ENCODE peak calls at places on chromosomes 2 and 18, in four cellular contexts. One of them, this sample, is unnamed.

GRCh38 chr2:88100489-88100858 is 27.4 kb downstream of the FABP1 start:
- DNase-seq in tibial artery: no peak
- DNase-seq in IMR-90: no peak
- DNase-seq in fibroblast of the aortic adventitia: no peak
- DNase-seq in this sample: no peak

GRCh38 chr2:62337403-62337802 is 141.5 kb downstream of the B3GNT2 start:
- DNase-seq in tibial artery: no peak
- DNase-seq in IMR-90: no peak
- DNase-seq in fibroblast of the aortic adventitia: no peak
- DNase-seq in this sample: no peak

GRCh38 chr2:143890799-143891198 is 629.1 kb downstream of the ZEB2 start:
- DNase-seq in tibial artery: no peak
- DNase-seq in IMR-90: peak; percentile 16
- DNase-seq in fibroblast of the aortic adventitia: no peak
- DNase-seq in this sample: no peak

GRCh38 chr2:53131416-53131815 is 636.2 kb upstream of the CHAC2 start:
- DNase-seq in tibial artery: no peak
- DNase-seq in IMR-90: peak; percentile 57
- DNase-seq in fibroblast of the aortic adventitia: peak; percentile 45
- DNase-seq in this sample: peak; percentile 14

GRCh38 chr18:47677952-47678351 is 252.5 kb downstream of the SMAD2 start:
- DNase-seq in tibial artery: no peak
- DNase-seq in IMR-90: no peak
- DNase-seq in fibroblast of the aortic adventitia: no peak
- DNase-seq in this sample: no peak

GRCh38 chr2:145725876-145726275 is 1206.0 kb upstream of the ZEB2 start:
- DNase-seq in tibial artery: no peak
- DNase-seq in IMR-90: no peak
- DNase-seq in fibroblast of the aortic adventitia: no peak
- DNase-seq in this sample: no peak

GRCh38 chr2:239954166-239955085 is 70.7 kb downstream of the NDUFA10 start:
- DNase-seq in tibial artery: no peak
- DNase-seq in IMR-90: peak; percentile 24
- DNase-seq in fibroblast of the aortic adventitia: peak; percentile 56
- DNase-seq in this sample: peak; percentile 30

GRCh38 chr2:218322756-218323525 is 30.6 kb upstream of the TMBIM1 start:
- DNase-seq in tibial artery: peak; percentile 50
- DNase-seq in IMR-90: peak; percentile 54
- DNase-seq in fibroblast of the aortic adventitia: peak; percentile 34
- DNase-seq in this sample: peak; percentile 98

GRCh38 chr2:206158563-206159345 is 490 bp downstream of the NDUFS1 start:
- DNase-seq in tibial artery: no peak
- DNase-seq in IMR-90: peak; percentile 31
- DNase-seq in fibroblast of the aortic adventitia: peak; percentile 35
- DNase-seq in this sample: peak; percentile 57

GRCh38 chr2:63819256-63819655 is 22.4 kb upstream of the UGP2 start:
- DNase-seq in tibial artery: no peak
- DNase-seq in IMR-90: no peak
- DNase-seq in fibroblast of the aortic adventitia: no peak
- DNase-seq in this sample: no peak

GRCh38 chr18:48623468-48624220 is 84.8 kb downstream of the CTIF start:
- DNase-seq in tibial artery: no peak
- DNase-seq in IMR-90: peak; percentile 88
- DNase-seq in fibroblast of the aortic adventitia: peak; percentile 93
- DNase-seq in this sample: peak; percentile 66

GRCh38 chr2:216634317-216635148 is 1.3 kb downstream of the IGFBP2 start:
- DNase-seq in tibial artery: no peak
- DNase-seq in IMR-90: no peak
- DNase-seq in fibroblast of the aortic adventitia: no peak
- DNase-seq in this sample: no peak

GRCh38 chr2:85287721-85288120 is 40.1 kb downstream of the TGOLN2 start:
- DNase-seq in tibial artery: no peak
- DNase-seq in IMR-90: no peak
- DNase-seq in fibroblast of the aortic adventitia: no peak
- DNase-seq in this sample: no peak
- TF ChIP-seq CTCF in tibial artery: no peak
- TF ChIP-seq CTCF in IMR-90: no peak
- TF ChIP-seq CTCF in fibroblast of the aortic adventitia: no peak
- TF ChIP-seq CTCF in this sample: no peak

GRCh38 chr2:70391988-70392387 is 90.1 kb upstream of the FAM136A start:
- DNase-seq in tibial artery: no peak
- DNase-seq in IMR-90: peak; percentile 19
- DNase-seq in fibroblast of the aortic adventitia: peak; percentile 19
- DNase-seq in this sample: no peak

GRCh38 chr2:70397186-70397585 is 95.3 kb upstream of the FAM136A start:
- DNase-seq in tibial artery: no peak
- DNase-seq in IMR-90: no peak
- DNase-seq in fibroblast of the aortic adventitia: no peak
- DNase-seq in this sample: no peak

GRCh38 chr2:70391259-70391658 is 89.4 kb upstream of the FAM136A start:
- DNase-seq in tibial artery: no peak
- DNase-seq in IMR-90: no peak
- DNase-seq in fibroblast of the aortic adventitia: no peak
- DNase-seq in this sample: no peak

GRCh38 chr2:70396589-70396988 is 94.7 kb upstream of the FAM136A start:
- DNase-seq in tibial artery: no peak
- DNase-seq in IMR-90: no peak
- DNase-seq in fibroblast of the aortic adventitia: no peak
- DNase-seq in this sample: no peak

DNA sequence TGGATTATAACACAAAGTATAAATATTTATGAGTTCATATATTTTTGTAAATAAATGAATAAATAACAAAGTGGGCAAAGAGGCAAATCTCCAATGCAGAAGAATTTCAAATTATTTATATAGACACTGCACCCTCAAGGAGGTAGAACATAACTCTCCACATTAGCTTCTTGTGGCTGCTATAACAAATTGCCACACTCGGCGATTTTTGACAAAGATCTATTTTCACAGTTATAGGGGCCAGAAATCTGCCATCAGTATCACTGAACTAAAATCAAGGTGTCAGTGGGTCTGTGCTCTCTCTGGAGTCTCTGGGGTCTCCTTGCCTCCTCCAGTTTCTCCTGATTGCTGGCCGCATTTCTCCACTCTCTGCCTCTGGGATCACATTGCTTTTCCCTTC is 92.0 kb upstream of the FAM136A start:
- DNase-seq in tibial artery: no peak
- DNase-seq in IMR-90: no peak
- DNase-seq in fibroblast of the aortic adventitia: no peak
- DNase-seq in this sample: no peak
- H3K4me3 ChIP-seq in tibial artery: no peak overlapping the region
- H3K4me3 ChIP-seq in IMR-90: no peak overlapping the region
- H3K4me3 ChIP-seq in fibroblast of the aortic adventitia: no peak overlapping the region
- H3K4me3 ChIP-seq in this sample: no peak overlapping the region

GRCh38 chr2:191870744-191871143 is 23.9 kb upstream of the CAVIN2 start:
- DNase-seq in tibial artery: no peak
- DNase-seq in IMR-90: no peak
- DNase-seq in fibroblast of the aortic adventitia: no peak
- DNase-seq in this sample: no peak
- TF ChIP-seq CTCF in tibial artery: no peak
- TF ChIP-seq CTCF in IMR-90: no peak
- TF ChIP-seq CTCF in fibroblast of the aortic adventitia: peak; percentile 24
- TF ChIP-seq CTCF in this sample: peak; percentile 19

DNA sequence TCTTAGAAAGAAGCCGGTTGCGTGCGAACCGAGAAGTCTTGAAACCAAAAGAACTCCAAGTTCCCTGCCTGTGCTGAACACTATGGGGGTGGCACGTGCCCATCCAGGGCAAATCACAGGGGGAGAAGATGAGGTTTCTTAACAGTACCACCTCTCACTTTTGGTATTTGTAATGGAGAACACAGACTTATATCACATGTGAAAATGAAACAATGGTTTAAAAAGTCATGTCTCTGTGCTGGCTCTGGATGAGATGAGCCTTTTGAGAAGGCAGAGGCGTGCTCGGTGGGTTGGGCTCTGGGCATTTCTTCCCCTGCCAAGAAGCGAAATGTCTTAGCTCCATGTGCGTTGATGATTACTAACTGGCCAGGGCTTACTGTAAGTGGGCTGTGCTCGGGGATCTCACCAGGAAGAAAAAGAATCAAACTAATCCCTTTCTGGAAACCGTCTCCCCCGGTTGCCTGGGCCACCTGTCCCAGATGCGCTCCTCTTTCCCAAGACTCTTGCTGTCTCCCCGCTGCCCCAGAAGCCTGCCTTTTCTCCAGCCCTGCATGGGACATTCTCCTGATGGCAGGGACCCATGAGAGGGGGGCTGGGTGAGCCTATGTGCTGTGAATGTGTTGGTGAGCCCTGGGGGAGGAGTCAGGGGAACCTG is 252.9 kb downstream of the PRKCE start:
- DNase-seq in tibial artery: no peak
- DNase-seq in IMR-90: no peak
- DNase-seq in fibroblast of the aortic adventitia: peak; percentile 74
- DNase-seq in this sample: no peak
- H3K4me3 ChIP-seq in tibial artery: no peak overlapping the region
- H3K4me3 ChIP-seq in IMR-90: no peak overlapping the region
- H3K4me3 ChIP-seq in fibroblast of the aortic adventitia: peak overlapping the region; percentile 25
- H3K4me3 ChIP-seq in this sample: no peak overlapping the region

GRCh38 chr18:62326646-62327348 is 1.7 kb downstream of the TNFRSF11A start:
- DNase-seq in tibial artery: no peak
- DNase-seq in IMR-90: no peak
- DNase-seq in fibroblast of the aortic adventitia: no peak
- DNase-seq in this sample: no peak

GRCh38 chr18:62323483-62324354 is 1.4 kb upstream of the TNFRSF11A start:
- DNase-seq in tibial artery: no peak
- DNase-seq in IMR-90: no peak
- DNase-seq in fibroblast of the aortic adventitia: no peak
- DNase-seq in this sample: no peak

GRCh38 chr18:62324355-62324828 is 718 bp upstream of the TNFRSF11A start:
- DNase-seq in tibial artery: no peak
- DNase-seq in IMR-90: no peak
- DNase-seq in fibroblast of the aortic adventitia: no peak
- DNase-seq in this sample: no peak

GRCh38 chr18:62325806-62326645 is 916 bp downstream of the TNFRSF11A start:
- DNase-seq in tibial artery: no peak
- DNase-seq in IMR-90: peak; percentile 2
- DNase-seq in fibroblast of the aortic adventitia: no peak
- DNase-seq in this sample: no peak

DNA sequence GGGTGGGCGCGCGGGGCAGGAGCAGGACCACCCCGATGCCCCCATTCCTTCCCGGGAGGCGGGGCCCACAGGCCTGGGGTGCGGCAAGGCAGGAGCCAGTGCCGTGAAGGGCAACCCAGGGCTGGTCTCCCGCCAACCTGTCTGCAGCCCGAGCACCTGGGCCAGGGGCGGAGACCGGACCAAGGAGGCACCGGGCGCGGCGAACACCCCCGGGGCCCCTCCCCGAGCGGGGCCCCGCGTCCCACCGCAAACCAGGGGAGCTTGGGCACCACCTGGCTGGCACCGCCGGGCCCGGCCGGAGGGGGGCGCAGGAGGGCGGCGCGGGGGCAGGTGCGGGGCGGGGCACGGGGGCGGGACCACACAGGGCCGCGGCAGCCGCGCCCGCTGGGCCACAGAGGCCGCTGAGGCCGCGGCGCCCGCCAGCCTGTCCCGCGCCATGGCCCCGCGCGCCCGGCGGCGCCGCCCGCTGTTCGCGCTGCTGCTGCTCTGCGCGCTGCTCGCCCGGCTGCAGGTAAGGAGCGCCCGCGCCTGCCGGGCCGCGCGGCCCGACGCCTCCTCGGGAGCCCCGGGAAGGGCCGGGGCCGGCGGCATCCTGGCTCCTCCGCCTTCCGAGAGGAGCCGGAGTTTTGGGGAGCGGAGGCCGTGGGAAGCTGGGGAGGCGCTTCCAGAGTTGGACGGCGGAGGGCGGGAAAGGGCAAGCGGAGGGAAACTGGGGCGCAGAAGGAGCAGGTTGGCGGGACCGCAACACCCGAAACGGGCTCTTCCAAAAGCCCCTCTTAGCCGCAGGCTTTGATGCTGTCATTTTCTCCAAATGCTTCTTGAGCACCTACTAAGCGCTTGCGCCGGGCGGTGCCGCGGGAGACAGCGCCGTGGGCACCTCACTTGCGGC is at the start of gene TNFRSF11A:
- DNase-seq in tibial artery: no peak
- DNase-seq in IMR-90: no peak
- DNase-seq in fibroblast of the aortic adventitia: no peak
- DNase-seq in this sample: no peak
- TF ChIP-seq CTCF in tibial artery: peak; percentile 6
- TF ChIP-seq CTCF in IMR-90: no peak
- TF ChIP-seq CTCF in fibroblast of the aortic adventitia: peak; percentile 13
- TF ChIP-seq CTCF in this sample: no peak

GRCh38 chr2:117957616-117958015 is 56.3 kb downstream of the CCDC93 start:
- DNase-seq in tibial artery: no peak
- DNase-seq in IMR-90: no peak
- DNase-seq in fibroblast of the aortic adventitia: no peak
- DNase-seq in this sample: no peak
- H3K4me3 ChIP-seq in tibial artery: no peak overlapping the region
- H3K4me3 ChIP-seq in IMR-90: no peak overlapping the region
- H3K4me3 ChIP-seq in fibroblast of the aortic adventitia: no peak overlapping the region
- H3K4me3 ChIP-seq in this sample: no peak overlapping the region

This sample was measured in fibroblast of villous mesenchyme.